ENCODE peak calls at places on chromosomes 3 and 15, in ten cellular contexts. R is GM06990, Z is fibroblast of the aortic adventitia, N is GM23338, U is PC-9, B is tibial artery, M is mammary epithelial cell, J is fibroblast of lung, F is astrocyte of the cerebellum, P is WTC11. O is an unnamed sample.

GRCh38 chr3:57007513-57008415 is 52.7 kb upstream of the SPATA12 start:
- DNase-seq in R (no peak), Z (peak), N (peak), U (peak), B (peak), M (peak), J (peak), F (peak), P (no peak), O (no peak)

GRCh38 chr15:87626835-87627234 is 629.7 kb downstream of the NTRK3 start:
- DNase-seq in R (no peak), Z (no peak), N (no peak), U (no peak), B (no peak), M (no peak), J (no peak), F (no peak), P (no peak), O (no peak)

GRCh38 chr15:45611305-45611704 is 23.5 kb upstream of the SQOR start:
- DNase-seq in R (no peak), Z (peak), N (peak), U (peak), B (no peak), M (no peak), J (peak), F (no peak), P (no peak), O (no peak)

GRCh38 chr3:10806001-10806400 is 10.0 kb upstream of the SLC6A11 start:
- DNase-seq in R (no peak), Z (no peak), N (no peak), U (no peak), B (no peak), M (no peak), J (no peak), F (no peak), P (no peak), O (no peak)

GRCh38 chr15:62653122-62653521 is 389.4 kb upstream of the TPM1 start:
- DNase-seq in R (no peak), Z (no peak), N (no peak), U (no peak), B (no peak), M (no peak), J (no peak), F (no peak), P (no peak), O (no peak)

GRCh38 chr3:23919628-23920027 is 2.7 kb downstream of the RPL15 start:
- DNase-seq in R (no peak), Z (no peak), N (no peak), U (no peak), B (no peak), M (no peak), J (no peak), F (no peak), P (no peak), O (no peak)

GRCh38 chr15:38714309-38715072 is 149.9 kb upstream of the RASGRP1 start:
- DNase-seq in R (no peak), Z (peak), N (no peak), U (no peak), B (no peak), M (peak), J (peak), F (peak), P (no peak), O (no peak)

GRCh38 chr15:59410448-59410896 is 27.5 kb upstream of the FAM81A start:
- DNase-seq in R (peak), Z (peak), N (no peak), U (no peak), B (no peak), M (no peak), J (no peak), F (no peak), P (no peak), O (no peak)

GRCh38 chr15:65460948-65461347 is 38.2 kb upstream of the IGDCC4 start:
- DNase-seq in R (no peak), Z (no peak), N (no peak), U (no peak), B (no peak), M (peak), J (peak), F (no peak), P (no peak), O (no peak)

GRCh38 chr15:90882781-90883525 is 1.4 kb upstream of the FES start:
- DNase-seq in R (peak), Z (no peak), N (no peak), U (no peak), B (no peak), M (no peak), J (no peak), F (no peak), P (no peak), O (no peak)

GRCh38 chr3:9970020-9970652 is 16.5 kb downstream of the EMC3 start:
- DNase-seq in R (no peak), Z (peak), N (no peak), U (peak), B (no peak), M (peak), J (peak), F (peak), P (no peak), O (no peak)

GRCh38 chr3:190302209-190302885 is 19.9 kb downstream of the CLDN1 start:
- DNase-seq in R (no peak), Z (no peak), N (no peak), U (no peak), B (no peak), M (peak), J (no peak), F (no peak), P (no peak), O (no peak)

DNA sequence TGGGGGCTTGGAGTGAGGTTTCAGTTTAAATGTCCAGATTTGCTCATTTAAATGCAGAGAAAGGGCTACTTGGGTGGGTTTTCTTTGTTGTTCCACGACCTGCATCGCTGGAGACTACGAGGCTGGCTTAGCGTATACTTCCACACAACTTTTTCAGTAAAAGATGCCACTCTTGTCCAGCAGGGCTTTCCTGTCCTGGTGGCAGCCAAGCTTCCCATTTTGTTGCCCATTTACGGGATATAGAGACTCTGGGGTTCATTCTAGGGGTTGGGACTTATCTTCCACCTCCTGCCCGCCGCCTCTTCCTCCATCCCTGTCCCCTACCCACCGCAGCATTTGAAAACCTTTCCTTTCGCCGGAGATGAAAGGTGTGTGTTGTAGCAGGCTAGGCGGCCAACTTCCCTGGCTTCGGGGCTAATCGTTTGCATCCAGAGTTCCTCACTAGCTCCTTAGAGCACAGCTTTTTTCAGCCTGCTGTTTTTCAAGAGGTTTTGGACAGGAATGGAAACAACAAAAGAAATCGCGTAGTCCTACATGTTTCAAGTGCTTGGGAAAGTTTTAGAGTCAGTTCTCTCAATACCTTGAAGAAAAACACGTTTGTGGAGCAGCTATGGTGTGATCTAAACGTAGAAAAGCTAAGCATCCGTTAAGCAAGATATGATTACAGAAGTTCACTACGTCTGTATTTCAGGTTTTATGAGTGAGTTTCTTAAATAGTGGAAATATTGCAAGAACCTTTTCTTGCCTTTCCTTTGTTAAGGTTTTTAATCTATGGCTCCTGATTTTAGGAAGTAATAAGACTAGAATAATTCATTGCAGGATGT is 843 bp downstream of the CHRNA5 start:
- DNase-seq in R (peak), Z (peak), N (peak), U (peak), B (no peak), M (peak), J (peak), F (no peak), P (peak), O (peak)
- TF ChIP-seq CTCF in R (peak), Z (peak), N (peak), U (peak), B (no peak), M (peak), J (peak), F (peak), P (no peak), O (no peak)

GRCh38 chr3:184233127-184233843 is 3.9 kb downstream of the VWA5B2 start:
- DNase-seq in R (no peak), Z (no peak), N (no peak), U (no peak), B (no peak), M (no peak), J (no peak), F (no peak), P (no peak), O (no peak)

GRCh38 chr3:184234671-184235380 is 5.4 kb downstream of the VWA5B2 start:
- DNase-seq in R (no peak), Z (no peak), N (no peak), U (no peak), B (no peak), M (no peak), J (no peak), F (no peak), P (no peak), O (no peak)

GRCh38 chr3:184235381-184236032 is 6.1 kb downstream of the VWA5B2 start:
- DNase-seq in R (no peak), Z (no peak), N (no peak), U (no peak), B (no peak), M (no peak), J (no peak), F (no peak), P (no peak), O (no peak)

GRCh38 chr3:184236033-184236410 is 6.6 kb downstream of the VWA5B2 start:
- DNase-seq in R (no peak), Z (no peak), N (no peak), U (no peak), B (no peak), M (no peak), J (no peak), F (no peak), P (no peak), O (no peak)

DNA sequence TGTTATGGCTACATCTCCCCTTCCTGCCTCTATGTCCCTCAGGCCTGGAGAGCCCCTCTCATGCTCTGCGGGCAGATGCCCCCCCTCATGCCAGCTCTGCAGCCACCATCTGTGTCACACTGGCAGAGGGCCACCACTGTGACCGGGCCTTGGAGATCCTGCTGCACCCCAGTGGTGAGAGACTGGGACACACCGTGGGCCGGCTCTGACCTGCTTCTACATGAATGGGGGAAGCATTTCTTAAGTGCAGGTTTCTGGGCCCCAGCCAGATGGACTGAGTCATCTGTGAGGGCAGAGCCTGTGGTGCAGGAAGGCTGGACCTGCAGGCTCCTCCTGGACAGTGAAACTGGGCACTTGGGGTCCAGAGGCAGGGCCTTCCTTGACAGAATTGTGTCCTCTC is 4.8 kb downstream of the VWA5B2 start:
- DNase-seq in R (no peak), Z (peak), N (peak), U (peak), B (no peak), M (peak), J (peak), F (peak), P (no peak), O (no peak)
- TF ChIP-seq CTCF in R (no peak), Z (peak), N (no peak), U (peak), B (no peak), M (no peak), J (no peak), F (no peak), P (no peak), O (no peak)

GRCh38 chr3:124893526-124893925 is 6.4 kb upstream of the ITGB5 start:
- DNase-seq in R (no peak), Z (no peak), N (no peak), U (no peak), B (peak), M (peak), J (no peak), F (no peak), P (no peak), O (no peak)
- TF ChIP-seq CTCF in R (no peak), Z (no peak), N (no peak), U (no peak), B (no peak), M (no peak), J (no peak), F (no peak), P (no peak), O (no peak)

DNA sequence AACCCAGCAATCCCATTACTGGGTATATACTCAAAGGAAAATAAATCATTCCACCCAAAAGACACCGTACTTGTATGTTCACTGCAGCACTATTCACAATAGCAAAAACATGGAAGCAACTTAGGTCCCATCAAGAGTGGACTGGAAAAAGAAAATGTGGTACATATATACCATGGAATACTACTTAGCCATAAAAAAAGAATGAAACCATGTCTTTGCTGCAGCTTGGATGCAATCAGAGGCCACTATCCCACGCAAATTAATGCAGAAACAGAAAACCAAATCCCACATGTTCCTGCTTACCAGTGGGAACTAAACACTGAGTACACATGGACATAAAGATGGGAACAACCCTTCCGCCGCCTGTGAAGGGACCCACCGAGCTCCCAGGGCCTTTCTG is 34.2 kb downstream of the UACA start:
- DNase-seq in R (no peak), Z (no peak), N (no peak), U (no peak), B (no peak), M (no peak), J (no peak), F (no peak), P (no peak), O (no peak)
- TF ChIP-seq CTCF in R (no peak), Z (no peak), N (no peak), U (no peak), B (no peak), M (no peak), J (no peak), F (no peak), P (no peak), O (no peak)

O was measured in nephron progenitor cell.